ENCODE peak calls at places on chromosome 16, in seven cellular contexts. One of them, this sample, is unnamed.

GRCh38 chr16:2042666-2043295 is 4.9 kb downstream of the NTHL1 start:
- DNase-seq in RWPE1: no peak
- DNase-seq in ELR: no peak
- DNase-seq in NCI-H2081: no peak
- DNase-seq in stimulated activated CD4-positive, alpha-beta T cell treated with anti-CD3 and anti-CD28 coated beads, Interleukin-4, amount 100 ng/mL, for 48 hours: no peak
- DNase-seq in activated CD4-positive, alpha-beta T cell treated with anti-CD3 and anti-CD28 coated beads, Interleukin-2, amount 50 U/mL, for 48 hours: no peak
- DNase-seq in left cardiac atrium: no peak
- DNase-seq in this sample: no peak

GRCh38 chr16:73949574-73950348 is 346.9 kb upstream of the PSMD7 start:
- DNase-seq in NCI-H2081: no peak
- DNase-seq in RWPE1: peak; percentile 69
- DNase-seq in activated CD4-positive, alpha-beta T cell treated with anti-CD3 and anti-CD28 coated beads, Interleukin-2, amount 50 U/mL, for 48 hours: no peak
- DNase-seq in stimulated activated CD4-positive, alpha-beta T cell treated with anti-CD3 and anti-CD28 coated beads, Interleukin-4, amount 100 ng/mL, for 48 hours: no peak
- DNase-seq in ELR: peak; percentile 39
- DNase-seq in left cardiac atrium: no peak
- DNase-seq in this sample: no peak

GRCh38 chr16:3736116-3736515 is 18.8 kb upstream of the TRAP1 start:
- DNase-seq in stimulated activated CD4-positive, alpha-beta T cell treated with anti-CD3 and anti-CD28 coated beads, Interleukin-4, amount 100 ng/mL, for 48 hours: no peak
- DNase-seq in RWPE1: no peak
- DNase-seq in ELR: no peak
- DNase-seq in activated CD4-positive, alpha-beta T cell treated with anti-CD3 and anti-CD28 coated beads, Interleukin-2, amount 50 U/mL, for 48 hours: no peak
- DNase-seq in left cardiac atrium: no peak
- DNase-seq in NCI-H2081: no peak
- DNase-seq in this sample: no peak

GRCh38 chr16:27758544-27758943 is 208.6 kb downstream of the KATNIP start:
- DNase-seq in ELR: no peak
- DNase-seq in left cardiac atrium: no peak
- DNase-seq in RWPE1: no peak
- DNase-seq in activated CD4-positive, alpha-beta T cell treated with anti-CD3 and anti-CD28 coated beads, Interleukin-2, amount 50 U/mL, for 48 hours: no peak
- DNase-seq in NCI-H2081: no peak
- DNase-seq in stimulated activated CD4-positive, alpha-beta T cell treated with anti-CD3 and anti-CD28 coated beads, Interleukin-4, amount 100 ng/mL, for 48 hours: no peak
- DNase-seq in this sample: no peak

GRCh38 chr16:30941600-30942420 is 7.1 kb upstream of the ORAI3 start:
- DNase-seq in ELR: peak; percentile 82
- DNase-seq in NCI-H2081: peak; percentile 52
- DNase-seq in stimulated activated CD4-positive, alpha-beta T cell treated with anti-CD3 and anti-CD28 coated beads, Interleukin-4, amount 100 ng/mL, for 48 hours: no peak
- DNase-seq in left cardiac atrium: peak; percentile 80
- DNase-seq in activated CD4-positive, alpha-beta T cell treated with anti-CD3 and anti-CD28 coated beads, Interleukin-2, amount 50 U/mL, for 48 hours: peak; percentile 73
- DNase-seq in RWPE1: peak; percentile 80
- DNase-seq in this sample: no peak

GRCh38 chr16:75287708-75288107 is 36.3 kb upstream of the BCAR1 start:
- DNase-seq in stimulated activated CD4-positive, alpha-beta T cell treated with anti-CD3 and anti-CD28 coated beads, Interleukin-4, amount 100 ng/mL, for 48 hours: no peak
- DNase-seq in ELR: no peak
- DNase-seq in NCI-H2081: no peak
- DNase-seq in activated CD4-positive, alpha-beta T cell treated with anti-CD3 and anti-CD28 coated beads, Interleukin-2, amount 50 U/mL, for 48 hours: no peak
- DNase-seq in left cardiac atrium: no peak
- DNase-seq in RWPE1: no peak
- DNase-seq in this sample: no peak

GRCh38 chr16:86577314-86577971 is 906 bp upstream of the FOXL1 start:
- DNase-seq in ELR: peak; percentile 52
- DNase-seq in activated CD4-positive, alpha-beta T cell treated with anti-CD3 and anti-CD28 coated beads, Interleukin-2, amount 50 U/mL, for 48 hours: no peak
- DNase-seq in stimulated activated CD4-positive, alpha-beta T cell treated with anti-CD3 and anti-CD28 coated beads, Interleukin-4, amount 100 ng/mL, for 48 hours: no peak
- DNase-seq in left cardiac atrium: no peak
- DNase-seq in RWPE1: no peak
- DNase-seq in NCI-H2081: no peak
- DNase-seq in this sample: no peak

GRCh38 chr16:66441586-66442375 is 14.7 kb downstream of the BEAN1 start:
- DNase-seq in left cardiac atrium: no peak
- DNase-seq in stimulated activated CD4-positive, alpha-beta T cell treated with anti-CD3 and anti-CD28 coated beads, Interleukin-4, amount 100 ng/mL, for 48 hours: no peak
- DNase-seq in ELR: peak; percentile 50
- DNase-seq in NCI-H2081: no peak
- DNase-seq in activated CD4-positive, alpha-beta T cell treated with anti-CD3 and anti-CD28 coated beads, Interleukin-2, amount 50 U/mL, for 48 hours: no peak
- DNase-seq in RWPE1: no peak
- DNase-seq in this sample: no peak

GRCh38 chr16:30494028-30494427 is 21.5 kb downstream of the ITGAL start:
- DNase-seq in activated CD4-positive, alpha-beta T cell treated with anti-CD3 and anti-CD28 coated beads, Interleukin-2, amount 50 U/mL, for 48 hours: no peak
- DNase-seq in NCI-H2081: no peak
- DNase-seq in RWPE1: no peak
- DNase-seq in left cardiac atrium: no peak
- DNase-seq in stimulated activated CD4-positive, alpha-beta T cell treated with anti-CD3 and anti-CD28 coated beads, Interleukin-4, amount 100 ng/mL, for 48 hours: no peak
- DNase-seq in ELR: no peak
- DNase-seq in this sample: no peak

GRCh38 chr16:83561876-83562275 is 245.9 kb upstream of the HSBP1 start:
- DNase-seq in NCI-H2081: no peak
- DNase-seq in left cardiac atrium: no peak
- DNase-seq in ELR: peak; percentile 31
- DNase-seq in RWPE1: no peak
- DNase-seq in activated CD4-positive, alpha-beta T cell treated with anti-CD3 and anti-CD28 coated beads, Interleukin-2, amount 50 U/mL, for 48 hours: no peak
- DNase-seq in stimulated activated CD4-positive, alpha-beta T cell treated with anti-CD3 and anti-CD28 coated beads, Interleukin-4, amount 100 ng/mL, for 48 hours: no peak
- DNase-seq in this sample: no peak

GRCh38 chr16:69108069-69108904 is 2.8 kb downstream of the HAS3 start:
- DNase-seq in activated CD4-positive, alpha-beta T cell treated with anti-CD3 and anti-CD28 coated beads, Interleukin-2, amount 50 U/mL, for 48 hours: no peak
- DNase-seq in RWPE1: no peak
- DNase-seq in stimulated activated CD4-positive, alpha-beta T cell treated with anti-CD3 and anti-CD28 coated beads, Interleukin-4, amount 100 ng/mL, for 48 hours: no peak
- DNase-seq in left cardiac atrium: no peak
- DNase-seq in NCI-H2081: no peak
- DNase-seq in ELR: no peak
- DNase-seq in this sample: no peak

GRCh38 chr16:82748026-82748425 is 121.3 kb downstream of the CDH13 start:
- DNase-seq in activated CD4-positive, alpha-beta T cell treated with anti-CD3 and anti-CD28 coated beads, Interleukin-2, amount 50 U/mL, for 48 hours: no peak
- DNase-seq in NCI-H2081: peak; percentile 11
- DNase-seq in RWPE1: no peak
- DNase-seq in left cardiac atrium: peak; percentile 64
- DNase-seq in stimulated activated CD4-positive, alpha-beta T cell treated with anti-CD3 and anti-CD28 coated beads, Interleukin-4, amount 100 ng/mL, for 48 hours: no peak
- DNase-seq in ELR: peak; percentile 8
- DNase-seq in this sample: peak; percentile 44

GRCh38 chr16:67719778-67720144 is 645 bp upstream of the GFOD2 start:
- DNase-seq in RWPE1: peak; percentile 31
- DNase-seq in ELR: peak; percentile 72
- DNase-seq in activated CD4-positive, alpha-beta T cell treated with anti-CD3 and anti-CD28 coated beads, Interleukin-2, amount 50 U/mL, for 48 hours: peak; percentile 11
- DNase-seq in NCI-H2081: peak; percentile 4
- DNase-seq in left cardiac atrium: peak; percentile 37
- DNase-seq in stimulated activated CD4-positive, alpha-beta T cell treated with anti-CD3 and anti-CD28 coated beads, Interleukin-4, amount 100 ng/mL, for 48 hours: no peak
- DNase-seq in this sample: no peak

This sample was measured in NCI-H1694 treated with DMSO at 0.1 percent for 48 hours.